ENCODE peak calls at places on chromosome 15, in eight cellular contexts. N, X, E, C, A, P, D and Y are unnamed samples.

GRCh38 chr15:58447244-58448010 is 15.6 kb downstream of the LIPC start:
- DNase-seq in C (peak; percentile 74), E (no peak), D (no peak), A (no peak), P (no peak), N (no peak), X (peak; percentile 84), Y (no peak)

GRCh38 chr15:94229591-94230365 is 1.6 kb upstream of the MCTP2 start:
- DNase-seq in A (no peak), P (no peak), D (no peak), C (peak; percentile 85), E (no peak), N (no peak), X (no peak), Y (peak; percentile 29)

GRCh38 chr15:52731732-52732470 is 52.7 kb upstream of the ATOSA start:
- DNase-seq in C (no peak), P (no peak), E (no peak), A (no peak), D (no peak), N (no peak), X (no peak), Y (no peak)

GRCh38 chr15:43268111-43269105 is 1.7 kb upstream of the TGM5 start:
- DNase-seq in D (no peak), E (no peak), P (no peak), A (no peak), C (no peak), X (no peak), N (no peak), Y (no peak)

GRCh38 chr15:66231421-66232266 is 21.9 kb downstream of the MEGF11 start:
- DNase-seq in D (peak; percentile 15), E (no peak), C (peak; percentile 10), P (no peak), N (no peak), A (no peak), X (no peak), Y (no peak)

GRCh38 chr15:68377766-68378165 is 54.2 kb downstream of the ITGA11 start:
- DNase-seq in X (no peak), D (no peak), N (no peak), E (no peak), P (no peak), C (no peak), A (no peak), Y (no peak)

GRCh38 chr15:26807517-26808427 is 34.9 kb upstream of the GABRB3 start:
- DNase-seq in N (no peak), A (peak; percentile 15), P (no peak), E (no peak), C (no peak), D (no peak), X (no peak), Y (no peak)

GRCh38 chr15:91627473-91628309 is 225.8 kb upstream of the SLCO3A1 start:
- DNase-seq in P (no peak), E (no peak), A (no peak), N (no peak), D (no peak), C (no peak), X (no peak), Y (no peak)

GRCh38 chr15:101267320-101268104 is 9.8 kb downstream of the SELENOS start:
- DNase-seq in X (peak; percentile 69), D (no peak), E (no peak), P (no peak), A (no peak), C (no peak), N (no peak), Y (no peak)

GRCh38 chr15:57554063-57554820 is 37.5 kb upstream of the MYZAP start:
- DNase-seq in P (peak; percentile 84), E (no peak), N (no peak), C (peak; percentile 75), X (peak; percentile 65), D (peak; percentile 80), A (peak; percentile 13), Y (no peak)

GRCh38 chr15:46304320-46304719 is 669.5 kb downstream of the SQOR start:
- DNase-seq in N (peak; percentile 14), E (no peak), P (no peak), D (no peak), X (peak; percentile 22), C (no peak), A (no peak), Y (no peak)

GRCh38 chr15:40900256-40901052 is 6.2 kb downstream of the VPS18 start:
- DNase-seq in C (no peak), D (no peak), A (no peak), X (no peak), P (no peak), E (no peak), N (no peak), Y (no peak)

GRCh38 chr15:63256433-63256884 is 20.9 kb upstream of the APH1B start:
- DNase-seq in D (no peak), X (peak; percentile 78), P (no peak), N (peak; percentile 25), C (peak; percentile 61), A (no peak), E (no peak), Y (no peak)

GRCh38 chr15:71044006-71044405 is 71.3 kb upstream of the THSD4 start:
- DNase-seq in D (no peak), P (no peak), N (no peak), E (no peak), A (no peak), X (no peak), C (peak; percentile 88), Y (no peak)

GRCh38 chr15:36358094-36358961 is 221.1 kb upstream of the CDIN1 start:
- DNase-seq in N (no peak), X (peak; percentile 80), C (peak; percentile 15), P (no peak), E (no peak), D (no peak), A (no peak), Y (no peak)

GRCh38 chr15:65818927-65819562 is 27.0 kb upstream of the DENND4A start:
- DNase-seq in P (no peak), A (no peak), X (no peak), N (no peak), D (no peak), E (no peak), C (no peak), Y (no peak)

GRCh38 chr15:81442454-81442853 is 68.4 kb upstream of the TMC3 start:
- DNase-seq in N (no peak), P (no peak), E (no peak), C (no peak), D (no peak), A (no peak), X (no peak), Y (no peak)

GRCh38 chr15:81930582-81931369 is 115.0 kb downstream of the MEX3B start:
- DNase-seq in A (no peak), N (peak; percentile 17), D (no peak), P (no peak), X (no peak), C (no peak), E (no peak), Y (no peak)

GRCh38 chr15:33226559-33227181 is 32.2 kb upstream of the FMN1 start:
- DNase-seq in E (peak; percentile 51), C (peak; percentile 75), N (peak; percentile 63), X (peak; percentile 88), A (peak; percentile 58), D (peak; percentile 0), P (peak; percentile 6), Y (no peak)

GRCh38 chr15:55526559-55527036 is 18.6 kb upstream of the DNAAF4 start:
- DNase-seq in A (peak; percentile 4), D (peak; percentile 3), X (peak; percentile 52), C (peak; percentile 55), N (peak; percentile 41), P (no peak), E (no peak), Y (no peak)

GRCh38 chr15:47715856-47716445 is 1.4 kb upstream of the SEMA6D start:
- DNase-seq in D (no peak), N (no peak), E (no peak), A (no peak), P (no peak), X (no peak), C (no peak), Y (no peak)

GRCh38 chr15:87483468-87483867 is 773.1 kb downstream of the NTRK3 start:
- DNase-seq in N (no peak), P (no peak), E (no peak), D (no peak), C (no peak), A (no peak), X (no peak), Y (no peak)

GRCh38 chr15:25182736-25183445 is 228.1 kb downstream of the SNRPN start:
- DNase-seq in X (no peak), C (no peak), P (no peak), A (no peak), E (no peak), N (no peak), D (no peak), Y (no peak)

GRCh38 chr15:73573572-73573971 is 59.6 kb downstream of the NPTN start:
- DNase-seq in N (peak; percentile 9), P (peak; percentile 5), X (no peak), E (peak; percentile 25), A (no peak), D (no peak), C (peak; percentile 45), Y (no peak)

GRCh38 chr15:66775127-66776105 is 73.4 kb downstream of the SMAD6 start:
- DNase-seq in D (no peak), C (no peak), N (no peak), A (no peak), X (peak; percentile 71), E (no peak), P (no peak), Y (no peak)

GRCh38 chr15:98753726-98754125 is 105.4 kb downstream of the IGF1R start:
- DNase-seq in N (no peak), D (no peak), A (no peak), X (peak; percentile 22), P (no peak), C (no peak), E (no peak), Y (no peak)

GRCh38 chr15:31365655-31366127 is 39.1 kb downstream of the KLF13 start:
- DNase-seq in N (peak; percentile 52), A (no peak), E (no peak), C (peak; percentile 61), X (no peak), D (peak; percentile 25), P (no peak), Y (peak; percentile 63)

GRCh38 chr15:37015025-37015424 is 85.3 kb downstream of the MEIS2 start:
- DNase-seq in A (no peak), C (peak; percentile 88), E (no peak), P (no peak), X (no peak), D (peak; percentile 10), N (no peak), Y (no peak)

GRCh38 chr15:70016511-70016994 is 81.2 kb downstream of the TLE3 start:
- DNase-seq in C (no peak), D (no peak), X (no peak), E (no peak), A (no peak), P (no peak), N (no peak), Y (no peak)

GRCh38 chr15:80766275-80766674 is 12.9 kb upstream of the CEMIP start:
- DNase-seq in A (no peak), N (no peak), C (no peak), X (no peak), P (no peak), D (no peak), E (no peak), Y (no peak)